ENCODE peak calls at places on chromosomes 16 and 17, in six cellular contexts. L is stimulated activated CD4-positive, alpha-beta T cell treated with anti-CD3 and anti-CD28 coated beads, Interleukin-1b, Interleukin-23, amount 100 ng/mL, for 24 hours; I is NCI-H2029; O is esophagus squamous epithelium; Y is small intestine; H is EH. Z is an unnamed sample.

GRCh38 chr17:19341641-19342610 is 20.6 kb downstream of the B9D1 start:
- DNase-seq in Y (no peak), L (no peak), I (no peak), O (no peak), H (peak; percentile 46), Z (peak; percentile 10)

GRCh38 chr16:23836404-23837291 is 865 bp downstream of the PRKCB start:
- DNase-seq in H (no peak), Y (peak; percentile 30), L (no peak), I (no peak), O (no peak), Z (no peak)

GRCh38 chr17:6045621-6046357 is 24.4 kb upstream of the WSCD1 start:
- DNase-seq in L (no peak), Y (no peak), O (no peak), H (peak; percentile 6), I (no peak), Z (no peak)

GRCh38 chr16:4612474-4612931 is 2.2 kb downstream of the UBALD1 start:
- DNase-seq in O (no peak), I (no peak), Y (no peak), L (no peak), H (no peak), Z (no peak)

GRCh38 chr16:27759947-27760844 is 210.3 kb downstream of the KATNIP start:
- DNase-seq in L (no peak), Y (no peak), H (no peak), I (no peak), O (no peak), Z (no peak)

GRCh38 chr17:77437747-77438146 is 297.0 kb downstream of the SEC14L1 start:
- DNase-seq in H (no peak), O (no peak), Y (no peak), I (no peak), L (no peak), Z (no peak)

GRCh38 chr17:76050226-76051070 is 21.9 kb downstream of the SRP68 start:
- DNase-seq in L (no peak), I (no peak), H (no peak), Y (no peak), O (no peak), Z (no peak)

GRCh38 chr16:28027055-28027454 is 36.5 kb downstream of the GSG1L start:
- DNase-seq in L (no peak), O (no peak), I (no peak), H (peak; percentile 2), Y (no peak), Z (no peak)

GRCh38 chr17:66965801-66966528 is 1.5 kb downstream of the CACNG4 start:
- DNase-seq in L (no peak), Y (no peak), I (no peak), O (no peak), H (no peak), Z (no peak)

GRCh38 chr17:16074423-16074822 is 74.8 kb downstream of the TTC19 start:
- DNase-seq in O (no peak), I (no peak), L (no peak), Y (no peak), H (no peak), Z (no peak)

GRCh38 chr16:84069540-84069939 is 26.9 kb upstream of the SLC38A8 start:
- DNase-seq in O (no peak), L (no peak), H (no peak), Y (no peak), I (no peak), Z (no peak)

GRCh38 chr16:74871608-74872007 is 97.0 kb upstream of the FA2H start:
- DNase-seq in L (no peak), O (no peak), Y (no peak), H (no peak), I (no peak), Z (no peak)

GRCh38 chr16:12021578-12022265 is 45.2 kb downstream of the SNX29 start:
- DNase-seq in I (no peak), H (no peak), Y (no peak), O (no peak), L (no peak), Z (no peak)

GRCh38 chr16:23546778-23547177 is 10.4 kb downstream of the EARS2 start:
- DNase-seq in H (no peak), Y (no peak), L (no peak), I (no peak), O (no peak), Z (no peak)

GRCh38 chr17:76014100-76014924 is 12.8 kb downstream of the EVPL start:
- DNase-seq in O (no peak), Y (peak; percentile 76), I (peak; percentile 81), H (peak; percentile 69), L (peak; percentile 52), Z (peak; percentile 58)

GRCh38 chr16:69443809-69444611 is 19.6 kb downstream of the CYB5B start:
- DNase-seq in Y (peak; percentile 50), I (no peak), L (no peak), O (no peak), H (peak; percentile 67), Z (peak; percentile 47)